ENCODE peak calls at places on chromosomes 6 and 20, in five cellular contexts. One of them, this sample, is unnamed.

GRCh38 chr6:108119212-108120141 is 44.9 kb upstream of the OSTM1 start:
- DNase-seq in iPS DF 6.9: no peak
- DNase-seq in choroid plexus epithelial cell: no peak
- DNase-seq in GM12865: no peak
- DNase-seq in left ventricle myocardium inferior: no peak
- DNase-seq in this sample: no peak

GRCh38 chr6:78308025-78308424 is 559.3 kb upstream of the IRAK1BP1 start:
- DNase-seq in GM12865: peak
- DNase-seq in iPS DF 6.9: peak
- DNase-seq in left ventricle myocardium inferior: no peak
- DNase-seq in choroid plexus epithelial cell: peak
- DNase-seq in this sample: no peak

GRCh38 chr6:46789434-46790358 is 3.5 kb upstream of the MEP1A start:
- DNase-seq in choroid plexus epithelial cell: no peak
- DNase-seq in left ventricle myocardium inferior: no peak
- DNase-seq in iPS DF 6.9: no peak
- DNase-seq in GM12865: no peak
- DNase-seq in this sample: no peak

GRCh38 chr20:59811681-59812171 is 121.7 kb downstream of the SYCP2 start:
- DNase-seq in choroid plexus epithelial cell: no peak
- DNase-seq in iPS DF 6.9: no peak
- DNase-seq in GM12865: no peak
- DNase-seq in left ventricle myocardium inferior: no peak
- DNase-seq in this sample: no peak

GRCh38 chr20:62652051-62652893 is 10.0 kb downstream of the SLCO4A1 start:
- DNase-seq in left ventricle myocardium inferior: peak
- DNase-seq in choroid plexus epithelial cell: peak
- DNase-seq in iPS DF 6.9: no peak
- DNase-seq in GM12865: peak
- DNase-seq in this sample: peak

GRCh38 chr6:123091091-123091895 is 95.3 kb downstream of the CLVS2 start:
- DNase-seq in GM12865: no peak
- DNase-seq in choroid plexus epithelial cell: peak
- DNase-seq in left ventricle myocardium inferior: no peak
- DNase-seq in iPS DF 6.9: no peak
- DNase-seq in this sample: no peak

GRCh38 chr6:38271081-38271480 is 368.6 kb downstream of the BTBD9 start:
- DNase-seq in left ventricle myocardium inferior: no peak
- DNase-seq in GM12865: no peak
- DNase-seq in iPS DF 6.9: no peak
- DNase-seq in choroid plexus epithelial cell: peak
- DNase-seq in this sample: peak

GRCh38 chr20:47922280-47922675 is 137.0 kb upstream of the SULF2 start:
- DNase-seq in choroid plexus epithelial cell: peak
- DNase-seq in iPS DF 6.9: no peak
- DNase-seq in GM12865: no peak
- DNase-seq in left ventricle myocardium inferior: no peak
- DNase-seq in this sample: no peak

GRCh38 chr6:129521946-129522345 is 188.0 kb downstream of the ARHGAP18 start:
- DNase-seq in iPS DF 6.9: no peak
- DNase-seq in choroid plexus epithelial cell: no peak
- DNase-seq in GM12865: no peak
- DNase-seq in left ventricle myocardium inferior: no peak
- DNase-seq in this sample: no peak

GRCh38 chr6:55997223-55997874 is 122.0 kb upstream of the BMP5 start:
- DNase-seq in GM12865: no peak
- DNase-seq in choroid plexus epithelial cell: no peak
- DNase-seq in left ventricle myocardium inferior: no peak
- DNase-seq in iPS DF 6.9: no peak
- DNase-seq in this sample: no peak

GRCh38 chr20:17832236-17832635 is 132.5 kb downstream of the BANF2 start:
- DNase-seq in iPS DF 6.9: no peak
- DNase-seq in GM12865: no peak
- DNase-seq in left ventricle myocardium inferior: no peak
- DNase-seq in choroid plexus epithelial cell: no peak
- DNase-seq in this sample: no peak

GRCh38 chr6:28081486-28081751 is 1.1 kb downstream of the ZNF165 start:
- DNase-seq in left ventricle myocardium inferior: no peak
- DNase-seq in choroid plexus epithelial cell: no peak
- DNase-seq in iPS DF 6.9: no peak
- DNase-seq in GM12865: peak
- DNase-seq in this sample: no peak

GRCh38 chr6:20564777-20565176 is 30.5 kb downstream of the CDKAL1 start:
- DNase-seq in left ventricle myocardium inferior: no peak
- DNase-seq in GM12865: peak
- DNase-seq in iPS DF 6.9: no peak
- DNase-seq in choroid plexus epithelial cell: peak
- DNase-seq in this sample: no peak

GRCh38 chr6:7907159-7907558 is 3.4 kb downstream of the TXNDC5 start:
- DNase-seq in GM12865: no peak
- DNase-seq in iPS DF 6.9: no peak
- DNase-seq in left ventricle myocardium inferior: no peak
- DNase-seq in choroid plexus epithelial cell: no peak
- DNase-seq in this sample: no peak

GRCh38 chr6:2853766-2854393 is 12.2 kb upstream of the SERPINB1 start:
- DNase-seq in GM12865: peak
- DNase-seq in left ventricle myocardium inferior: no peak
- DNase-seq in iPS DF 6.9: no peak
- DNase-seq in choroid plexus epithelial cell: peak
- DNase-seq in this sample: peak

GRCh38 chr6:43669922-43670622 is 17.5 kb downstream of the MRPS18A start:
- DNase-seq in choroid plexus epithelial cell: peak
- DNase-seq in GM12865: no peak
- DNase-seq in left ventricle myocardium inferior: no peak
- DNase-seq in iPS DF 6.9: no peak
- DNase-seq in this sample: no peak

GRCh38 chr6:129969064-129969463 is 49.3 kb upstream of the L3MBTL3 start:
- DNase-seq in choroid plexus epithelial cell: no peak
- DNase-seq in GM12865: no peak
- DNase-seq in iPS DF 6.9: no peak
- DNase-seq in left ventricle myocardium inferior: no peak
- DNase-seq in this sample: no peak

GRCh38 chr6:33909737-33910136 is 105.9 kb upstream of the MLN start:
- DNase-seq in choroid plexus epithelial cell: no peak
- DNase-seq in GM12865: no peak
- DNase-seq in iPS DF 6.9: no peak
- DNase-seq in left ventricle myocardium inferior: no peak
- DNase-seq in this sample: no peak

GRCh38 chr20:62595491-62595890 is 46.8 kb upstream of the SLCO4A1 start:
- DNase-seq in left ventricle myocardium inferior: peak
- DNase-seq in GM12865: no peak
- DNase-seq in choroid plexus epithelial cell: peak
- DNase-seq in iPS DF 6.9: no peak
- DNase-seq in this sample: peak

GRCh38 chr6:19803331-19804330 is 33.5 kb upstream of the ID4 start:
- DNase-seq in iPS DF 6.9: no peak
- DNase-seq in choroid plexus epithelial cell: peak
- DNase-seq in GM12865: no peak
- DNase-seq in left ventricle myocardium inferior: no peak
- DNase-seq in this sample: no peak

GRCh38 chr20:59006864-59007757 is at the start of gene CTSZ:
- DNase-seq in GM12865: peak
- DNase-seq in iPS DF 6.9: no peak
- DNase-seq in left ventricle myocardium inferior: peak
- DNase-seq in choroid plexus epithelial cell: peak
- DNase-seq in this sample: peak

GRCh38 chr6:52328303-52328662 is 33.7 kb upstream of the PAQR8 start:
- DNase-seq in GM12865: no peak
- DNase-seq in iPS DF 6.9: no peak
- DNase-seq in choroid plexus epithelial cell: no peak
- DNase-seq in left ventricle myocardium inferior: no peak
- DNase-seq in this sample: no peak

GRCh38 chr6:131955876-131956275 is 4.7 kb upstream of the CCN2 start:
- DNase-seq in GM12865: no peak
- DNase-seq in left ventricle myocardium inferior: no peak
- DNase-seq in choroid plexus epithelial cell: no peak
- DNase-seq in iPS DF 6.9: no peak
- DNase-seq in this sample: no peak

GRCh38 chr6:122449084-122449483 is 22.5 kb downstream of the SERINC1 start:
- DNase-seq in choroid plexus epithelial cell: no peak
- DNase-seq in left ventricle myocardium inferior: no peak
- DNase-seq in GM12865: no peak
- DNase-seq in iPS DF 6.9: no peak
- DNase-seq in this sample: no peak

GRCh38 chr20:34215711-34216381 is 25.4 kb upstream of the ASIP start:
- DNase-seq in iPS DF 6.9: peak
- DNase-seq in GM12865: peak
- DNase-seq in left ventricle myocardium inferior: peak
- DNase-seq in choroid plexus epithelial cell: peak
- DNase-seq in this sample: peak

DNA sequence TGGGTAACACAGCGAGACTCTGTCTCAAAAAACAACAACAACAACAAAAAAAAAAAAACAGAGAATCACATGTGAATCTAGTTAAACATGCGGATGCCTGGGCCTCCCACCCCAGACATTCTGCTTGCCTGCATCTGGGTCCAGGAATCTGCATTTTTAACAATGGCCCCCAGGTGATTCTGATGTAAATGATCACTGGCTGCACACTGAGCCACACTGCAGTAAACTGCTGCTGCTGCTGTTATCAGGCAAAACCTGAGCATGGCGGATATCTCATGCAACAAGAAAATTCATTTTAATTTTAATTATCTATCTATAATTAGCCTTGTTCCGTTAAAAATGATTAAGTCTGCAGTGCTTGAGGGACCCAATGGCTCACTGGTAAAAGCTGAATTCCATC is 81.7 kb upstream of the SNX9 start:
- DNase-seq in choroid plexus epithelial cell: no peak
- DNase-seq in left ventricle myocardium inferior: no peak
- DNase-seq in GM12865: no peak
- DNase-seq in iPS DF 6.9: no peak
- DNase-seq in this sample: no peak
- H3K4me3 ChIP-seq in choroid plexus epithelial cell: no peak
- H3K4me3 ChIP-seq in left ventricle myocardium inferior: no peak
- H3K4me3 ChIP-seq in GM12865: no peak
- H3K4me3 ChIP-seq in iPS DF 6.9: no peak
- H3K4me3 ChIP-seq in this sample: no peak

GRCh38 chr20:51096571-51097267 is 73.8 kb upstream of the KCNG1 start:
- DNase-seq in choroid plexus epithelial cell: no peak
- DNase-seq in left ventricle myocardium inferior: no peak
- DNase-seq in iPS DF 6.9: no peak
- DNase-seq in GM12865: no peak
- DNase-seq in this sample: no peak
- H3K4me3 ChIP-seq in choroid plexus epithelial cell: no peak
- H3K4me3 ChIP-seq in left ventricle myocardium inferior: no peak
- H3K4me3 ChIP-seq in iPS DF 6.9: no peak
- H3K4me3 ChIP-seq in GM12865: no peak
- H3K4me3 ChIP-seq in this sample: no peak

GRCh38 chr20:43938017-43938655 is 23.5 kb downstream of the TOX2 start:
- DNase-seq in left ventricle myocardium inferior: no peak
- DNase-seq in GM12865: no peak
- DNase-seq in choroid plexus epithelial cell: no peak
- DNase-seq in iPS DF 6.9: no peak
- DNase-seq in this sample: no peak

GRCh38 chr20:43939762-43940121 is 25.1 kb downstream of the TOX2 start:
- DNase-seq in left ventricle myocardium inferior: no peak
- DNase-seq in GM12865: no peak
- DNase-seq in iPS DF 6.9: no peak
- DNase-seq in choroid plexus epithelial cell: peak
- DNase-seq in this sample: no peak

GRCh38 chr20:43940518-43941225 is 26.0 kb downstream of the TOX2 start:
- DNase-seq in iPS DF 6.9: no peak
- DNase-seq in GM12865: no peak
- DNase-seq in choroid plexus epithelial cell: no peak
- DNase-seq in left ventricle myocardium inferior: no peak
- DNase-seq in this sample: no peak

GRCh38 chr20:43937586-43937985 is 22.9 kb downstream of the TOX2 start:
- DNase-seq in iPS DF 6.9: no peak
- DNase-seq in left ventricle myocardium inferior: no peak
- DNase-seq in GM12865: no peak
- DNase-seq in choroid plexus epithelial cell: peak
- DNase-seq in this sample: peak

GRCh38 chr20:43938932-43939761 is 24.5 kb downstream of the TOX2 start:
- DNase-seq in iPS DF 6.9: no peak
- DNase-seq in GM12865: no peak
- DNase-seq in left ventricle myocardium inferior: peak
- DNase-seq in choroid plexus epithelial cell: peak
- DNase-seq in this sample: peak
- H3K4me3 ChIP-seq in iPS DF 6.9: no peak
- H3K4me3 ChIP-seq in GM12865: no peak
- H3K4me3 ChIP-seq in left ventricle myocardium inferior: no peak
- H3K4me3 ChIP-seq in choroid plexus epithelial cell: no peak
- H3K4me3 ChIP-seq in this sample: no peak

GRCh38 chr6:12026833-12027232 is 14.7 kb downstream of the HIVEP1 start:
- DNase-seq in left ventricle myocardium inferior: no peak
- DNase-seq in GM12865: no peak
- DNase-seq in iPS DF 6.9: no peak
- DNase-seq in choroid plexus epithelial cell: no peak
- DNase-seq in this sample: no peak
- H3K4me3 ChIP-seq in left ventricle myocardium inferior: no peak
- H3K4me3 ChIP-seq in GM12865: no peak
- H3K4me3 ChIP-seq in iPS DF 6.9: no peak
- H3K4me3 ChIP-seq in choroid plexus epithelial cell: no peak
- H3K4me3 ChIP-seq in this sample: no peak

GRCh38 chr6:155188707-155189496 is 74.9 kb upstream of the CLDN20 start:
- DNase-seq in GM12865: no peak
- DNase-seq in left ventricle myocardium inferior: no peak
- DNase-seq in choroid plexus epithelial cell: peak
- DNase-seq in iPS DF 6.9: no peak
- DNase-seq in this sample: peak
- H3K4me3 ChIP-seq in GM12865: peak
- H3K4me3 ChIP-seq in left ventricle myocardium inferior: no peak
- H3K4me3 ChIP-seq in choroid plexus epithelial cell: peak
- H3K4me3 ChIP-seq in iPS DF 6.9: no peak
- H3K4me3 ChIP-seq in this sample: peak